ENCODE peak calls at places on chromosomes 13 and 19, in ten cellular contexts. T, P, H, U, Z, W, D, E, A and J are unnamed samples.

GRCh38 chr19:14871619-14872230 is 14.2 kb downstream of the OR7A17 start:
- DNase-seq in T (no peak), P (no peak), H (peak), U (no peak), Z (no peak), W (peak), D (peak), E (no peak), A (peak), J (peak)

GRCh38 chr13:36904219-36904618 is 15.8 kb downstream of the SMAD9 start:
- DNase-seq in T (no peak), P (no peak), H (no peak), U (no peak), Z (no peak), W (no peak), D (no peak), E (no peak), A (no peak), J (no peak)

GRCh38 chr13:101049166-101049850 is 367.0 kb downstream of the NALCN start:
- DNase-seq in T (no peak), P (no peak), H (no peak), U (no peak), Z (no peak), W (no peak), D (no peak), E (no peak), A (no peak), J (peak)

GRCh38 chr19:5893907-5894703 is 9.5 kb downstream of the NDUFA11 start:
- DNase-seq in T (no peak), P (no peak), H (no peak), U (no peak), Z (no peak), W (no peak), D (no peak), E (no peak), A (no peak), J (no peak)

GRCh38 chr19:45009625-45010255 is 8.5 kb downstream of the RELB start:
- DNase-seq in T (no peak), P (no peak), H (no peak), U (no peak), Z (no peak), W (no peak), D (no peak), E (no peak), A (no peak), J (peak)

GRCh38 chr19:15187026-15188007 is 13.5 kb downstream of the NOTCH3 start:
- DNase-seq in T (no peak), P (no peak), H (peak), U (no peak), Z (no peak), W (peak), D (no peak), E (no peak), A (no peak), J (no peak)

GRCh38 chr13:62629618-62630017 is 1214.0 kb upstream of the PCDH20 start:
- DNase-seq in T (no peak), P (peak), H (no peak), U (no peak), Z (peak), W (no peak), D (no peak), E (no peak), A (no peak), J (no peak)

GRCh38 chr13:81048026-81048461 is 707.1 kb upstream of the SPRY2 start:
- DNase-seq in T (no peak), P (no peak), H (no peak), U (no peak), Z (no peak), W (no peak), D (no peak), E (no peak), A (no peak), J (peak)

GRCh38 chr13:106078191-106078590 is 457.3 kb downstream of the EFNB2 start:
- DNase-seq in T (no peak), P (no peak), H (no peak), U (no peak), Z (no peak), W (no peak), D (no peak), E (no peak), A (no peak), J (no peak)

GRCh38 chr19:38778733-38779132 is 5.4 kb upstream of the LGALS7 start:
- DNase-seq in T (no peak), P (no peak), H (peak), U (no peak), Z (no peak), W (no peak), D (no peak), E (no peak), A (no peak), J (no peak)

GRCh38 chr13:88472316-88472715 is 801.1 kb downstream of the SLITRK5 start:
- DNase-seq in T (no peak), P (no peak), H (no peak), U (no peak), Z (no peak), W (no peak), D (no peak), E (no peak), A (no peak), J (no peak)

GRCh38 chr19:30330266-30330665 is 41.9 kb upstream of the ZNF536 start:
- DNase-seq in T (no peak), P (no peak), H (no peak), U (no peak), Z (no peak), W (no peak), D (no peak), E (no peak), A (no peak), J (no peak)

GRCh38 chr19:3783660-3784584 is 2.3 kb downstream of the MATK start:
- DNase-seq in T (no peak), P (no peak), H (no peak), U (no peak), Z (no peak), W (no peak), D (no peak), E (peak), A (peak), J (no peak)